ENCODE peak calls at places on chromosomes 3 and 15, in four cellular contexts. One of them, this sample, is unnamed.
A peak's percentile ranks its signal among the peaks of the same experiment; 100 is the strongest.

GRCh38 chr3:45442679-45443214 is 54.4 kb downstream of the LARS2 start:
- DNase-seq in HepG2: no peak
- DNase-seq in GM12878: no peak
- DNase-seq in K562: no peak
- DNase-seq in this sample: no peak

GRCh38 chr3:188469228-188469885 is 315.4 kb downstream of the LPP start:
- DNase-seq in HepG2: no peak
- DNase-seq in GM12878: no peak
- DNase-seq in K562: no peak
- DNase-seq in this sample: no peak

GRCh38 chr3:53806182-53807116 is 39.8 kb downstream of the CHDH start:
- DNase-seq in HepG2: peak; percentile 23
- DNase-seq in GM12878: peak; percentile 13
- DNase-seq in K562: no peak
- DNase-seq in this sample: no peak

GRCh38 chr3:32880225-32880624 is 62.4 kb downstream of the TRIM71 start:
- DNase-seq in HepG2: no peak
- DNase-seq in GM12878: no peak
- DNase-seq in K562: no peak
- DNase-seq in this sample: no peak

GRCh38 chr3:131283862-131284261 is 97.7 kb upstream of the NUDT16 start:
- DNase-seq in HepG2: no peak
- DNase-seq in GM12878: no peak
- DNase-seq in K562: no peak
- DNase-seq in this sample: no peak

GRCh38 chr3:167487556-167487955 is 13.7 kb upstream of the SERPINI2 start:
- DNase-seq in HepG2: no peak
- DNase-seq in GM12878: no peak
- DNase-seq in K562: no peak
- DNase-seq in this sample: no peak

GRCh38 chr15:77083381-77084160 is 12.7 kb upstream of the TSPAN3 start:
- DNase-seq in HepG2: peak; percentile 75
- DNase-seq in GM12878: peak; percentile 54
- DNase-seq in K562: no peak
- DNase-seq in this sample: peak; percentile 76

GRCh38 chr3:126996905-126997304 is 14.0 kb downstream of the PLXNA1 start:
- DNase-seq in HepG2: no peak
- DNase-seq in GM12878: no peak
- DNase-seq in K562: no peak
- DNase-seq in this sample: no peak

GRCh38 chr15:31352911-31353811 is 26.5 kb downstream of the KLF13 start:
- DNase-seq in HepG2: no peak
- DNase-seq in GM12878: peak; percentile 83
- DNase-seq in K562: no peak
- DNase-seq in this sample: no peak

GRCh38 chr15:101296418-101297405 is 1.7 kb upstream of the SNRPA1 start:
- DNase-seq in HepG2: no peak
- DNase-seq in GM12878: no peak
- DNase-seq in K562: no peak
- DNase-seq in this sample: no peak

GRCh38 chr15:40313531-40314398 is 6.0 kb upstream of the PLCB2 start:
- DNase-seq in HepG2: peak; percentile 53
- DNase-seq in GM12878: no peak
- DNase-seq in K562: peak; percentile 51
- DNase-seq in this sample: no peak

GRCh38 chr3:149009732-149010131 is 18.4 kb downstream of the GYG1 start:
- DNase-seq in HepG2: no peak
- DNase-seq in GM12878: no peak
- DNase-seq in K562: no peak
- DNase-seq in this sample: no peak

GRCh38 chr3:24242012-24242698 is 252.5 kb downstream of the THRB start:
- DNase-seq in HepG2: no peak
- DNase-seq in GM12878: no peak
- DNase-seq in K562: no peak
- DNase-seq in this sample: no peak

GRCh38 chr3:46848271-46849097 is 14.8 kb downstream of the MYL3 start:
- DNase-seq in HepG2: no peak
- DNase-seq in GM12878: no peak
- DNase-seq in K562: peak; percentile 49
- DNase-seq in this sample: peak; percentile 63

DNA sequence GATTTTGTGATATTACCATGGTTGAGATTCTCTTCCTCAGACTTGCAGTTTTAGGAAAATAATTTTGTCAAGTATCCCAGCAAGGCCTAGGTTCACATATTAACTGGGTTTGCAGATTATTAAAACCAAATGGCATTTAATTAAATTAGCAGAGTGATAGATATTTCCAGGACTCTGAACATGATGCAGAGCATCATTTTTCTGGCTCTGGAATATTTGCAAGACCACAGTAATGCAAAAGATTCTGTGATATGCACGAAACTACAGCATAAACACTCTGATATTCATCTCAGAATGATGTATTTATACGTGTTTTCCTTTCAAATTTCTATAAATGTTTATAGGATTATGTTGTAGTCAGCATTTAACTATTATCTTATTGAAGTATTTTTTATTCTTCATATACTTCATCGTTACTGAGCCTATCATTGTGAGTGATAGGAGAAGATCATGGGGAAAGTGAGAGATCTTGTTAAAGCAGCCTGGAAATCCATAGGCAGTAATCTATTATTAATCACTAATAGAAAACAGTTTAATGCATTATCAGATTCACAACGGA is 1245.6 kb downstream of the OTOL1 start:
- DNase-seq in HepG2: no peak
- DNase-seq in GM12878: no peak
- DNase-seq in K562: no peak
- DNase-seq in this sample: no peak
- TF ChIP-seq SP1 in HepG2: no peak
- TF ChIP-seq SP1 in GM12878: no peak
- TF ChIP-seq SP1 in K562: no peak
- TF ChIP-seq SP1 in this sample: no peak

GRCh38 chr3:56851966-56852884 is 50.5 kb upstream of the ARHGEF3 start:
- DNase-seq in HepG2: no peak
- DNase-seq in GM12878: no peak
- DNase-seq in K562: no peak
- DNase-seq in this sample: no peak
- TF ChIP-seq FOXM1 in HepG2: no peak
- TF ChIP-seq FOXM1 in GM12878: no peak
- TF ChIP-seq FOXM1 in K562: no peak
- TF ChIP-seq FOXM1 in this sample: no peak

GRCh38 chr15:90860942-90861675 is 7.3 kb upstream of the FURIN start:
- DNase-seq in HepG2: peak; percentile 94
- DNase-seq in GM12878: no peak
- DNase-seq in K562: no peak
- DNase-seq in this sample: no peak
- TF ChIP-seq TARDBP in HepG2: peak; percentile 83
- TF ChIP-seq TARDBP in GM12878: no peak
- TF ChIP-seq TARDBP in K562: no peak
- TF ChIP-seq TARDBP in this sample: no peak

GRCh38 chr3:76405196-76405595 is 619.8 kb upstream of the ZNF717 start:
- DNase-seq in HepG2: no peak
- DNase-seq in GM12878: no peak
- DNase-seq in K562: no peak
- DNase-seq in this sample: no peak
- TF ChIP-seq SP1 in HepG2: no peak
- TF ChIP-seq SP1 in GM12878: no peak
- TF ChIP-seq SP1 in K562: no peak
- TF ChIP-seq SP1 in this sample: no peak

DNA sequence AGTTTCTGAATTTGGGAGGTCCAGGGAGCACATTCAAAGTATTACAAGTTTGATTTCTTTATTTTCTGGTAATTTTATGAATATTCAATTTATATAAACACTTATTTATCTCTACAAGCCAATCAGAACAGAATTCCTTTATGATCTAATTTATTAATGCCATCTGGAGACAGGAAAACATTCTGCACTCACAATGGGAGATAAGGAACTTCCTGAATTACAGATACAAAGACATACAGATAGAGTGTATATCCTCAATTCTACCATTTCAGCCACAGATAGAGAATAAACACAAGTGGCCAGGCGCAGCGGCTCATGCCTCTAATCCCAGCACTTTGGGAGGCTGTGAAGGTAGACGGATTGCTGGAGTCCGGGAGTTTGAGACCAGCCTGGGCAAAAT is 86.0 kb downstream of the IQCH start:
- DNase-seq in HepG2: no peak
- DNase-seq in GM12878: no peak
- DNase-seq in K562: no peak
- DNase-seq in this sample: no peak
- TF ChIP-seq FOXM1 in HepG2: no peak
- TF ChIP-seq FOXM1 in GM12878: no peak
- TF ChIP-seq FOXM1 in K562: no peak
- TF ChIP-seq FOXM1 in this sample: no peak

GRCh38 chr3:71512000-71512399 is 71.5 kb downstream of the FOXP1 start:
- DNase-seq in HepG2: peak; percentile 10
- DNase-seq in GM12878: no peak
- DNase-seq in K562: peak; percentile 78
- DNase-seq in this sample: no peak
- TF ChIP-seq TARDBP in HepG2: no peak
- TF ChIP-seq TARDBP in GM12878: no peak
- TF ChIP-seq TARDBP in K562: no peak
- TF ChIP-seq TARDBP in this sample: no peak